ENCODE peak calls at places on chromosomes 16 and 17, in nine cellular contexts. Y, X, H, N, D, S, Z, G and C are unnamed samples. For H3K4me1, the result is how much of the 10 kb centered on the place peaks cover.

GRCh38 chr17:67130768-67131167 is 86.4 kb downstream of the CACNG1 start:
- DNase-seq in Y (no peak), X (no peak), H (no peak), N (no peak), D (no peak), S (no peak), Z (no peak), G (no peak), C (no peak)

GRCh38 chr16:89319883-89320716 is 102.6 kb downstream of the ZNF778 start:
- DNase-seq in Y (no peak), X (peak), H (peak), N (peak), D (no peak), S (peak), Z (peak), G (peak), C (no peak)

GRCh38 chr16:67311607-67312449 is 14.7 kb downstream of the KCTD19 start:
- DNase-seq in Y (no peak), X (peak), H (peak), N (peak), D (no peak), S (peak), Z (peak), G (no peak), C (no peak)

GRCh38 chr16:65023802-65024201 is 98.1 kb downstream of the CDH11 start:
- DNase-seq in Y (no peak), X (no peak), H (no peak), N (no peak), D (no peak), S (no peak), Z (no peak), G (peak), C (no peak)

GRCh38 chr17:45228121-45228941 is 6.6 kb downstream of the FMNL1 start:
- DNase-seq in Y (peak), X (no peak), H (no peak), N (no peak), D (no peak), S (no peak), Z (no peak), G (no peak), C (no peak)

GRCh38 chr17:74870512-74870911 is 2.3 kb downstream of the FDXR start:
- DNase-seq in Y (no peak), X (peak), H (peak), N (no peak), D (no peak), S (peak), Z (no peak), G (no peak), C (no peak)

GRCh38 chr16:35749253-35750141 is 2290.1 kb downstream of the TP53TG3F start:
- DNase-seq in Y (no peak), X (no peak), H (no peak), N (no peak), D (no peak), S (no peak), Z (peak), G (no peak), C (no peak)

GRCh38 chr16:28321700-28322411 is 29.5 kb downstream of the SBK1 start:
- DNase-seq in Y (peak), X (peak), H (peak), N (no peak), D (no peak), S (peak), Z (no peak), G (peak), C (no peak)

GRCh38 chr17:41959336-41960095 is 7.1 kb upstream of the CNP start:
- DNase-seq in Y (peak), X (peak), H (peak), N (no peak), D (no peak), S (peak), Z (no peak), G (peak), C (peak)

GRCh38 chr17:65514082-65514481 is 47.4 kb downstream of the AXIN2 start:
- DNase-seq in Y (no peak), X (peak), H (peak), N (no peak), D (no peak), S (peak), Z (no peak), G (no peak), C (no peak)

GRCh38 chr16:70750893-70751467 is 50.0 kb downstream of the VAC14 start:
- DNase-seq in Y (no peak), X (peak), H (peak), N (peak), D (no peak), S (peak), Z (peak), G (no peak), C (peak)

GRCh38 chr16:12609937-12610699 is 193.6 kb downstream of the CPPED1 start:
- DNase-seq in Y (no peak), X (no peak), H (no peak), N (no peak), D (no peak), S (peak), Z (no peak), G (no peak), C (no peak)

GRCh38 chr16:55263271-55264250 is 60.4 kb upstream of the IRX6 start:
- DNase-seq in Y (no peak), X (no peak), H (no peak), N (no peak), D (no peak), S (no peak), Z (no peak), G (no peak), C (no peak)

DNA sequence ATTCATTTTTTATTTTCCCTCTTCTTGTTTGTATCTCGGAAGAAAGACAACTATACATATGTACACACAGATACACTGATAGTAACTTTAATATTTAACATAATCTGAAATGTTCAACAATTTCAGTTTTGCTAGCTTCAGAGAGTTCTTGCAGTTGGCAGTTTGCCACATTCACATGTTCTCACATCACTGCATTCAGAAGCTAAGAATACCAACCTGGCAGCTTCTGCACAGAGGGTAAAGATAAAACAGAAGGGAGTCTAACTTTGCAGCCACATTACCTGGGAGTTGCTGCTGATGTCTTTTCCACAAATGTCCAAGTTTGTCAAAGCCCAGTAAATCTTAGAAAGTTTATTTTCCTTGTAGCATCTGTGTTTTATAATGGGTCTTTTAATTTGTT is 332.0 kb downstream of the BCAS3 start:
- DNase-seq in Y (no peak), X (peak), H (peak), N (no peak), D (no peak), S (peak), Z (no peak), G (no peak), C (no peak)
- H3K27ac ChIP-seq in Y (no peak), X (peak), H (no peak), N (no peak), D (no peak), S (no peak), Z (no peak), G (no peak), C (peak)

GRCh38 chr17:60560860-60561257 is 34.8 kb upstream of the APPBP2 start:
- DNase-seq in Y (no peak), X (no peak), H (no peak), N (no peak), D (no peak), S (no peak), Z (no peak), G (no peak), C (no peak)

GRCh38 chr17:60559659-60559994 is 33.6 kb upstream of the APPBP2 start:
- DNase-seq in Y (no peak), X (no peak), H (no peak), N (no peak), D (no peak), S (no peak), Z (no peak), G (no peak), C (no peak)

GRCh38 chr17:60562421-60562820 is 36.4 kb upstream of the APPBP2 start:
- DNase-seq in Y (no peak), X (no peak), H (no peak), N (no peak), D (no peak), S (no peak), Z (no peak), G (no peak), C (no peak)

GRCh38 chr17:60557805-60558204 is 31.8 kb upstream of the APPBP2 start:
- DNase-seq in Y (peak), X (no peak), H (no peak), N (no peak), D (no peak), S (no peak), Z (no peak), G (peak), C (no peak)

GRCh38 chr17:60559995-60560859 is 34.2 kb upstream of the APPBP2 start:
- DNase-seq in Y (no peak), X (no peak), H (no peak), N (no peak), D (no peak), S (no peak), Z (no peak), G (no peak), C (peak)
- H3K4me3 ChIP-seq in Y (no peak), X (no peak), H (no peak), N (no peak), D (no peak), S (no peak), Z (no peak), G (no peak), C (no peak)

GRCh38 chr16:14303182-14303618 is 232.1 kb downstream of the MRTFB start:
- DNase-seq in Y (no peak), X (peak), H (peak), N (no peak), D (no peak), S (peak), Z (no peak), G (peak), C (no peak)
- H3K4me1 ChIP-seq in Y (half or more), X (under half), H (under half), N (under half), D (under half), S (under half), Z (under half), G (under half), C (under half)

GRCh38 chr17:76008208-76008607 is 7.6 kb downstream of the CDK3 start:
- DNase-seq in Y (no peak), X (no peak), H (no peak), N (no peak), D (no peak), S (no peak), Z (no peak), G (no peak), C (peak)
- H3K27ac ChIP-seq in Y (no peak), X (no peak), H (no peak), N (no peak), D (no peak), S (no peak), Z (no peak), G (no peak), C (no peak)

DNA sequence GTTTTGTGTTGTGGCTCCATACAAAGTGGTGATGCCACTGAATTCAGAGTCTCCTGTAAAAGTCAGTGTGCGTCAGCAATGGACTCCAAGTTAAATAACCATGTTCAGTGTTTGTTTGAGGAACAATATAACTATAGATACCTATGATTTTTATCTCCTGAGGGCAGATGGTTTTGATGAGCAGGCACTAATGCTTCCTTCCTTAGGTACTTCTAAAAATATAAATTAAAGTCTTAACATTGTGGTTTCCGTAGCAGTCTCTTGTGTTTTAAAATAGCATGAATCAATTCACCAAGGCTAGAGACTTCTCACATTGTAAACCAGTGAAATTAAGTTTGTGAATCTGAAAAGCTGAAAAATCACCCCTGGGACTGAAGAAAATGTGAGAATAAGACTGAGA is 1503.0 kb downstream of the CDH11 start:
- DNase-seq in Y (no peak), X (no peak), H (no peak), N (no peak), D (no peak), S (no peak), Z (no peak), G (no peak), C (no peak)
- H3K4me3 ChIP-seq in Y (no peak), X (no peak), H (no peak), N (no peak), D (no peak), S (no peak), Z (no peak), G (no peak), C (no peak)

GRCh38 chr16:23505942-23506605 is 4.2 kb downstream of the GGA2 start:
- DNase-seq in Y (peak), X (no peak), H (peak), N (no peak), D (no peak), S (no peak), Z (no peak), G (no peak), C (no peak)

GRCh38 chr16:23505180-23505665 is 5.1 kb downstream of the GGA2 start:
- DNase-seq in Y (no peak), X (no peak), H (no peak), N (no peak), D (no peak), S (peak), Z (no peak), G (no peak), C (no peak)

GRCh38 chr16:23504453-23505179 is 5.7 kb downstream of the GGA2 start:
- DNase-seq in Y (peak), X (peak), H (peak), N (peak), D (peak), S (peak), Z (peak), G (peak), C (peak)

GRCh38 chr16:23502466-23502865 is 7.8 kb downstream of the GGA2 start:
- DNase-seq in Y (no peak), X (no peak), H (no peak), N (no peak), D (no peak), S (no peak), Z (no peak), G (no peak), C (no peak)

DNA sequence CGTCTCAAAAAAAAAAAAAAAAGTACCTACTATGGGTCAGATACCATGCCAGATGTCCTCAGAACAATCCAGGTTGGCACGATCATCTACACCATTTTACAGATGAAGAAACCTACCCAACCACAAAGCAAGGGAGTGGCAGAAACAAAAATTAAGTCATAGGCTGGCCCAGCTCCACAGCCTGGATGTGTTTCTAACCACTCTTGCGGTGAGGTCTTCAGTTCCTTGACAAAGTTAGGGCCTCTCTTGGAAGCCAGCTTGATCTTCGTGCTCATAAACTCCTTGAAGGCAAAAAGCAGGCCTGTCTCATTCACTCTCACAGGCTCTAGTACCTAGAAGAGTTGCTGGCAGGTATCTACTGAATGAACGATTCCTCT is 6.2 kb downstream of the GGA2 start:
- DNase-seq in Y (no peak), X (peak), H (peak), N (peak), D (no peak), S (peak), Z (peak), G (no peak), C (no peak)
- H3K4me1 ChIP-seq in Y (half or more), X (under half), H (under half), N (under half), D (half or more), S (under half), Z (half or more), G (under half), C (half or more)

DNA sequence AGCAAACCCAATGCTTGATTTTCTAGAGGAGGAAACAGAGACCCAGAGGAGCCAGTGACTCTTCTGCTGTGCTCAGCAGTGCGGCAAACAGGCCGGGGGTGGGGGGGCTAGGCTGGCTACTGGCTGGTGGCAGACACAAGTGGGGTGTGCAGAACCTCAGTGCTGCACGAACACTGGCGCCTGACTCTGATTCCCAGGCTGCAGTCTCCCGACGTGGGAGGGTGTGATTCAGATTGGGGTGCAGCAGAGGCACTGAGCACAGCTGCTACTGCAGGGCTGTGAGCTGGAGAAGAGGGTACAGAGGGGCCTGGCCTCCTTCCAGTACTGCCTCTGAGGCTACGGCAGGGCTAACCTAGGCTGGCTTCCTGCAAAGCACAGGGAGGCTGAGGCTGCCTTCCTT is 8.1 kb downstream of the RPL19 start:
- DNase-seq in Y (peak), X (no peak), H (peak), N (no peak), D (no peak), S (no peak), Z (no peak), G (no peak), C (peak)
- H3K27ac ChIP-seq in Y (peak), X (no peak), H (no peak), N (no peak), D (no peak), S (no peak), Z (no peak), G (no peak), C (peak)